ENCODE peak calls at places on chromosomes 3 and 15, in seven cellular contexts. One of them, this sample, is unnamed.
A peak's percentile ranks its signal among the peaks of the same experiment; 100 is the strongest.

GRCh38 chr15:101167791-101168462 is 83.9 kb downstream of the CHSY1 start:
- DNase-seq in fibroblast of lung: peak; percentile 99
- DNase-seq in adipocyte: peak; percentile 16
- DNase-seq in CD4-positive, CD25-positive, alpha-beta regulatory T cell: peak; percentile 5
- DNase-seq in ovary: peak; percentile 60
- DNase-seq in OCI-LY7: no peak
- DNase-seq in heart left ventricle: peak; percentile 77
- DNase-seq in this sample: peak; percentile 73

GRCh38 chr3:18351069-18351628 is 74.0 kb downstream of the SATB1 start:
- DNase-seq in fibroblast of lung: peak; percentile 8
- DNase-seq in adipocyte: no peak
- DNase-seq in CD4-positive, CD25-positive, alpha-beta regulatory T cell: no peak
- DNase-seq in ovary: no peak
- DNase-seq in OCI-LY7: no peak
- DNase-seq in heart left ventricle: no peak
- DNase-seq in this sample: no peak

GRCh38 chr3:122030381-122031122 is 8.5 kb upstream of the ILDR1 start:
- DNase-seq in fibroblast of lung: peak; percentile 53
- DNase-seq in adipocyte: peak; percentile 0
- DNase-seq in CD4-positive, CD25-positive, alpha-beta regulatory T cell: no peak
- DNase-seq in ovary: no peak
- DNase-seq in OCI-LY7: no peak
- DNase-seq in heart left ventricle: no peak
- DNase-seq in this sample: no peak

GRCh38 chr3:165254812-165255211 is 58.6 kb upstream of the SLITRK3 start:
- DNase-seq in fibroblast of lung: peak; percentile 34
- DNase-seq in adipocyte: no peak
- DNase-seq in CD4-positive, CD25-positive, alpha-beta regulatory T cell: no peak
- DNase-seq in ovary: no peak
- DNase-seq in OCI-LY7: no peak
- DNase-seq in heart left ventricle: no peak
- DNase-seq in this sample: peak; percentile 48

GRCh38 chr15:51576451-51576850 is 46.1 kb downstream of the DMXL2 start:
- DNase-seq in fibroblast of lung: no peak
- DNase-seq in adipocyte: peak; percentile 58
- DNase-seq in CD4-positive, CD25-positive, alpha-beta regulatory T cell: no peak
- DNase-seq in ovary: no peak
- DNase-seq in OCI-LY7: no peak
- DNase-seq in heart left ventricle: no peak
- DNase-seq in this sample: no peak

GRCh38 chr15:70857547-70858265 is 3.7 kb upstream of the LARP6 start:
- DNase-seq in fibroblast of lung: peak; percentile 53
- DNase-seq in adipocyte: peak; percentile 48
- DNase-seq in CD4-positive, CD25-positive, alpha-beta regulatory T cell: no peak
- DNase-seq in ovary: no peak
- DNase-seq in OCI-LY7: no peak
- DNase-seq in heart left ventricle: no peak
- DNase-seq in this sample: no peak

GRCh38 chr3:42753757-42754156 is 19.3 kb downstream of the CCDC13 start:
- DNase-seq in fibroblast of lung: no peak
- DNase-seq in adipocyte: no peak
- DNase-seq in CD4-positive, CD25-positive, alpha-beta regulatory T cell: no peak
- DNase-seq in ovary: no peak
- DNase-seq in OCI-LY7: no peak
- DNase-seq in heart left ventricle: no peak
- DNase-seq in this sample: no peak

GRCh38 chr3:81022339-81022738 is 739.1 kb downstream of the GBE1 start:
- DNase-seq in fibroblast of lung: no peak
- DNase-seq in adipocyte: no peak
- DNase-seq in CD4-positive, CD25-positive, alpha-beta regulatory T cell: no peak
- DNase-seq in ovary: no peak
- DNase-seq in OCI-LY7: no peak
- DNase-seq in heart left ventricle: no peak
- DNase-seq in this sample: no peak

GRCh38 chr15:65286704-65287514 is at the start of gene PARP16:
- DNase-seq in fibroblast of lung: peak; percentile 87
- DNase-seq in adipocyte: peak; percentile 93
- DNase-seq in CD4-positive, CD25-positive, alpha-beta regulatory T cell: peak; percentile 89
- DNase-seq in ovary: peak; percentile 95
- DNase-seq in OCI-LY7: peak; percentile 94
- DNase-seq in heart left ventricle: peak; percentile 93
- DNase-seq in this sample: peak; percentile 95

GRCh38 chr3:18900994-18901393 is 247.3 kb upstream of the KCNH8 start:
- DNase-seq in fibroblast of lung: peak; percentile 28
- DNase-seq in adipocyte: no peak
- DNase-seq in CD4-positive, CD25-positive, alpha-beta regulatory T cell: no peak
- DNase-seq in ovary: no peak
- DNase-seq in OCI-LY7: peak; percentile 77
- DNase-seq in heart left ventricle: no peak
- DNase-seq in this sample: no peak

GRCh38 chr3:99108508-99108907 is 207.0 kb upstream of the DCBLD2 start:
- DNase-seq in fibroblast of lung: peak; percentile 95
- DNase-seq in adipocyte: peak; percentile 83
- DNase-seq in CD4-positive, CD25-positive, alpha-beta regulatory T cell: no peak
- DNase-seq in ovary: no peak
- DNase-seq in OCI-LY7: no peak
- DNase-seq in heart left ventricle: no peak
- DNase-seq in this sample: peak; percentile 22

GRCh38 chr15:70023064-70023768 is 74.5 kb downstream of the TLE3 start:
- DNase-seq in fibroblast of lung: peak; percentile 92
- DNase-seq in adipocyte: peak; percentile 39
- DNase-seq in CD4-positive, CD25-positive, alpha-beta regulatory T cell: peak; percentile 60
- DNase-seq in ovary: no peak
- DNase-seq in OCI-LY7: peak; percentile 53
- DNase-seq in heart left ventricle: no peak
- DNase-seq in this sample: peak; percentile 57

GRCh38 chr15:57890351-57890750 is 175.2 kb downstream of the ALDH1A2 start:
- DNase-seq in fibroblast of lung: peak; percentile 77
- DNase-seq in adipocyte: peak; percentile 29
- DNase-seq in CD4-positive, CD25-positive, alpha-beta regulatory T cell: no peak
- DNase-seq in ovary: no peak
- DNase-seq in OCI-LY7: no peak
- DNase-seq in heart left ventricle: no peak
- DNase-seq in this sample: no peak

DNA sequence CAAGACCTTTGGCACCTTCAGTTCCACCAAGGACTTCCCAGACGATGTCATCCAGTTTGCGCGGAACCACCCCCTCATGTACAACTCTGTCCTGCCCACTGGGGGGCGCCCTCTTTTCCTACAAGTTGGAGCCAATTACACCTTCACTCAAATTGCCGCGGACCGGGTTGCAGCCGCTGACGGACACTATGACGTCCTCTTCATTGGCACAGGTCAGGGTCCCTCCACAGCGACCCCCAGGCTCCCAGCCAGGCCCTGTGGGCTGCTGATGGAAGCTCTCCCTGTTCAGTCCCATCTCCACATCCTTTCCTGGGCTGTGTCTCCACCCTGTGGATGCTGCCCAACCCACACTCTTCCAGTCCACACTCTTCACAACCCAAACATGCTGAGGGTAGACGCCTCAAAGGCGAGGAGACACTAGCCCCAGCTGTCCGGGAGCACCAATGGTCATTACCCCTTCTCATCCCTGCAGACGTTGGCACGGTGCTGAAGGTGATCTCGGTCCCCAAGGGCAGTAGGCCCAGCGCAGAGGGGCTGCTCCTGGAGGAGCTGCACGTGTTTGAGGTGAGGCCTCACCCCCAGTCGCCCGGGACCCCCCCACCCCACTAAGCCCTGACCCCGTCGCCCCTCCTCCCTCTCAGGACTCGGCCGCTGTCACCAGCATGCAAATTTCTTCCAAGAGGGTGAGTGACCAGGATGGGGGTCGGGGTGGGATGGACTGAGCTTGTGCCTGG is 4.3 kb upstream of the LSMEM2 start:
- DNase-seq in fibroblast of lung: peak; percentile 47
- DNase-seq in adipocyte: peak; percentile 78
- DNase-seq in CD4-positive, CD25-positive, alpha-beta regulatory T cell: peak; percentile 64
- DNase-seq in ovary: peak; percentile 68
- DNase-seq in OCI-LY7: peak; percentile 77
- DNase-seq in heart left ventricle: peak; percentile 58
- DNase-seq in this sample: peak; percentile 45
- H3K4me3 ChIP-seq in fibroblast of lung: no peak overlapping the region
- H3K4me3 ChIP-seq in adipocyte: no peak overlapping the region
- H3K4me3 ChIP-seq in CD4-positive, CD25-positive, alpha-beta regulatory T cell: no peak overlapping the region
- H3K4me3 ChIP-seq in ovary: no peak overlapping the region
- H3K4me3 ChIP-seq in OCI-LY7: no peak overlapping the region
- H3K4me3 ChIP-seq in heart left ventricle: no peak overlapping the region
- H3K4me3 ChIP-seq in this sample: no peak overlapping the region

GRCh38 chr3:120425196-120425595 is 25.6 kb downstream of the FSTL1 start:
- DNase-seq in fibroblast of lung: no peak
- DNase-seq in adipocyte: no peak
- DNase-seq in CD4-positive, CD25-positive, alpha-beta regulatory T cell: no peak
- DNase-seq in ovary: no peak
- DNase-seq in OCI-LY7: no peak
- DNase-seq in heart left ventricle: no peak
- DNase-seq in this sample: no peak
- H3K4me1 ChIP-seq in fibroblast of lung: peaks cover 48% of the 10 kb centered on the region
- H3K4me1 ChIP-seq in adipocyte: peaks cover 97% of the 10 kb centered on the region
- H3K4me1 ChIP-seq in CD4-positive, CD25-positive, alpha-beta regulatory T cell: no peaks in the 10 kb centered on the region
- H3K4me1 ChIP-seq in ovary: peaks cover 15% of the 10 kb centered on the region
- H3K4me1 ChIP-seq in OCI-LY7: no peaks in the 10 kb centered on the region
- H3K4me1 ChIP-seq in heart left ventricle: peaks cover 54% of the 10 kb centered on the region
- H3K4me1 ChIP-seq in this sample: no peaks in the 10 kb centered on the region

DNA sequence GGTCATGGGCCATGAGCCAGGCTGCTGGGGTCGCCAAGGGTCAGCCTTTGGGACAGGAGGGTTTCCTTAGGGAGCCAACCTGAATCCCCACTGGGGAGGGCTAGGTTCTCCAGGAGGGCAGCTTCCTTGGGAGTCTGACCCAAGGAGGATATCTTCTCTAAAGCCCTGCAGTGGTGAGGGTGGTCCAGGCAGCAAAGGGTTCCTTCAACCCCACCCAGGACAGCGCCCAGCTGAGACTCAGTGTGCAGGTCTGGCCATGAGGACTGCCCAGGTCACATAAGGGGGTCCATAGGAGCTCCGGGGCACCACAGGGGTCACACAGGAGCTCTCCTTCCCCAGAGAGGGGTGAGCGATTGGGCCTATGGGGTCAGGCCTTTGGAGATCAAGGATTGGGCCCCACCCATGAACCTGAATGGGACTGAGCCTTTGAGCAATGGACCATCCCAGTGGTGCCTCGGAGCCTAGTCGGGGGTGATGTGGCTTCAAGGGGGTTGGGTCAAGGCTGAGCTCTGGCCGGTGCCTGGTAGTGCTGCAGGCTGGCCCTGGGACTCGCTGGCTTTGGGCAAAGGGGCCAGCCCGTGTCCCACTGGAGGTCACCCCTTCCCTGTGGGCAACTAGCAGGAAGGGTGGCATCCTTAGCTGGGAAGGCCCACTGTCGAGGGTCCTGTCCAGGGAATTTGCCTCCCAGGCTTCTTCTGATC is 216.5 kb downstream of the SNRPN start:
- DNase-seq in fibroblast of lung: no peak
- DNase-seq in adipocyte: no peak
- DNase-seq in CD4-positive, CD25-positive, alpha-beta regulatory T cell: no peak
- DNase-seq in ovary: peak; percentile 12
- DNase-seq in OCI-LY7: no peak
- DNase-seq in heart left ventricle: peak; percentile 11
- DNase-seq in this sample: no peak
- H3K9me3 ChIP-seq in fibroblast of lung: no peaks in the 10 kb centered on the region
- H3K9me3 ChIP-seq in adipocyte: peaks cover 13% of the 10 kb centered on the region
- H3K9me3 ChIP-seq in CD4-positive, CD25-positive, alpha-beta regulatory T cell: peaks cover 63% of the 10 kb centered on the region
- H3K9me3 ChIP-seq in ovary: peaks cover 3% of the 10 kb centered on the region
- H3K9me3 ChIP-seq in OCI-LY7: no peaks in the 10 kb centered on the region
- H3K9me3 ChIP-seq in heart left ventricle: no peaks in the 10 kb centered on the region
- H3K9me3 ChIP-seq in this sample: no peaks in the 10 kb centered on the region

DNA sequence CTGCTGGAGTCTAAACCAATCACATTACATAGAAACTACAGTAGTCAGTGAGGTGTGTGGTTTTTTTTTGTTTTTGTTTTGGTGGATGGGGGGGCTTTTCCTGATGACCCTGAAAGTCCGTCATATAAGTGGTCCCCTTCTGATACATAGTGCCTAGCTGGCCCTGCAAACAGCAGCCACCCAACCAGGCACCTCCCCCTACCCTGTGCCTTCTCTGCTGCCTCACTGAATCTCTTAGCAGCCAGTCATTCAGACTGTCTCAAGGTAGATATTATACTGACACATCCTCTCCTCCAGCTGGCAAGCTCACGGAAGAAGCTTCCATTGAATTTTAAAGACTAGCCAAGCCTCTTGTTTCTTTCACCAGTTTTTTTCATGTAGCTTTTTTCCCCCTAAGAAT is 21.4 kb downstream of the SYN2 start:
- DNase-seq in fibroblast of lung: no peak
- DNase-seq in adipocyte: no peak
- DNase-seq in CD4-positive, CD25-positive, alpha-beta regulatory T cell: no peak
- DNase-seq in ovary: no peak
- DNase-seq in OCI-LY7: no peak
- DNase-seq in heart left ventricle: no peak
- DNase-seq in this sample: no peak
- H3K4me3 ChIP-seq in fibroblast of lung: no peak overlapping the region
- H3K4me3 ChIP-seq in adipocyte: no peak overlapping the region
- H3K4me3 ChIP-seq in CD4-positive, CD25-positive, alpha-beta regulatory T cell: no peak overlapping the region
- H3K4me3 ChIP-seq in ovary: no peak overlapping the region
- H3K4me3 ChIP-seq in OCI-LY7: no peak overlapping the region
- H3K4me3 ChIP-seq in heart left ventricle: no peak overlapping the region
- H3K4me3 ChIP-seq in this sample: no peak overlapping the region

GRCh38 chr3:58019343-58019742 is 11.1 kb downstream of the FLNB start:
- DNase-seq in fibroblast of lung: no peak
- DNase-seq in adipocyte: no peak
- DNase-seq in CD4-positive, CD25-positive, alpha-beta regulatory T cell: no peak
- DNase-seq in ovary: no peak
- DNase-seq in OCI-LY7: no peak
- DNase-seq in heart left ventricle: no peak
- DNase-seq in this sample: no peak

GRCh38 chr3:58016710-58017109 is 8.5 kb downstream of the FLNB start:
- DNase-seq in fibroblast of lung: no peak
- DNase-seq in adipocyte: no peak
- DNase-seq in CD4-positive, CD25-positive, alpha-beta regulatory T cell: no peak
- DNase-seq in ovary: no peak
- DNase-seq in OCI-LY7: no peak
- DNase-seq in heart left ventricle: no peak
- DNase-seq in this sample: no peak

GRCh38 chr3:58020740-58021071 is 12.5 kb downstream of the FLNB start:
- DNase-seq in fibroblast of lung: no peak
- DNase-seq in adipocyte: no peak
- DNase-seq in CD4-positive, CD25-positive, alpha-beta regulatory T cell: no peak
- DNase-seq in ovary: no peak
- DNase-seq in OCI-LY7: no peak
- DNase-seq in heart left ventricle: no peak
- DNase-seq in this sample: no peak

GRCh38 chr3:58021072-58021959 is 13.1 kb downstream of the FLNB start:
- DNase-seq in fibroblast of lung: no peak
- DNase-seq in adipocyte: no peak
- DNase-seq in CD4-positive, CD25-positive, alpha-beta regulatory T cell: no peak
- DNase-seq in ovary: no peak
- DNase-seq in OCI-LY7: no peak
- DNase-seq in heart left ventricle: no peak
- DNase-seq in this sample: no peak

DNA sequence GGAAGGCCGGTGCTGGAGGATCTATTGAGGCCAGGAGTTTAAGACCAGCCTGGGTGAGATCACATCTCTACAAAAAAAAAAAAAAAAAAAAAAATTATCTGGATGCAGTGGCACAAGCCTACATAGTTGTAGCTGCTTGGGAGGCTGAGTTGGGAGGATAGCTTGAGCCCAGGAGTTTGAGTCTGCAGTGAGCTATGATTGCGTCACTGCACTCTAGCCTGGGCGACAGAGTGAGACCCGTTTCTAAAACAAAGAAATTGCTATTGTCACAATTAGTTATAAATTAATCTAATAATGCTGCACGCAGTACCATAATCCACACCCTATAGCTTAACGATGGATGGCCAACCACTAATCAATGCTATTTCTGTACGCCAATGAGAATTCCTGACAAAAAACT is 10.7 kb downstream of the FLNB start:
- DNase-seq in fibroblast of lung: no peak
- DNase-seq in adipocyte: no peak
- DNase-seq in CD4-positive, CD25-positive, alpha-beta regulatory T cell: no peak
- DNase-seq in ovary: no peak
- DNase-seq in OCI-LY7: no peak
- DNase-seq in heart left ventricle: no peak
- DNase-seq in this sample: no peak
- H3K4me1 ChIP-seq in fibroblast of lung: peaks cover 4% of the 10 kb centered on the region
- H3K4me1 ChIP-seq in adipocyte: peaks cover 17% of the 10 kb centered on the region
- H3K4me1 ChIP-seq in CD4-positive, CD25-positive, alpha-beta regulatory T cell: peaks cover 15% of the 10 kb centered on the region
- H3K4me1 ChIP-seq in ovary: peaks cover 17% of the 10 kb centered on the region
- H3K4me1 ChIP-seq in OCI-LY7: peaks cover 5% of the 10 kb centered on the region
- H3K4me1 ChIP-seq in heart left ventricle: peaks cover 21% of the 10 kb centered on the region
- H3K4me1 ChIP-seq in this sample: no peaks in the 10 kb centered on the region